ENCODE peak calls at places on chromosomes 6 and 20, in six cellular contexts. Q is tibial nerve, C is fibroblast of lung, Z is upper lobe of right lung, T is left lung, W is tibial artery. R is an unnamed sample.

GRCh38 chr20:63738687-63739128 is 868 bp upstream of the SLC2A4RG start:
- DNase-seq in Q (peak; percentile 31), C (peak; percentile 28), Z (peak; percentile 89), T (peak; percentile 91), W (peak; percentile 58), R (no peak)

GRCh38 chr6:26197736-26198625 is 110.8 kb downstream of the HFE start:
- DNase-seq in Q (no peak), C (peak; percentile 39), Z (no peak), T (no peak), W (no peak), R (no peak)

GRCh38 chr6:80742481-80742880 is 636.0 kb downstream of the BCKDHB start:
- DNase-seq in Q (no peak), C (peak; percentile 62), Z (no peak), T (no peak), W (no peak), R (no peak)

GRCh38 chr20:62488470-62488869 is 12.7 kb upstream of the GATA5 start:
- DNase-seq in Q (no peak), C (no peak), Z (no peak), T (no peak), W (no peak), R (no peak)

GRCh38 chr6:135428078-135428477 is 69.5 kb downstream of the AHI1 start:
- DNase-seq in Q (no peak), C (no peak), Z (no peak), T (no peak), W (no peak), R (no peak)

GRCh38 chr20:33037456-33037855 is 6.0 kb downstream of the BPIFB6 start:
- DNase-seq in Q (no peak), C (no peak), Z (no peak), T (no peak), W (no peak), R (no peak)

GRCh38 chr20:63898882-63899558 is 4.1 kb downstream of the DNAJC5 start:
- DNase-seq in Q (no peak), C (no peak), Z (no peak), T (peak; percentile 87), W (no peak), R (no peak)

GRCh38 chr6:39758905-39759605 is 33.1 kb upstream of the DAAM2 start:
- DNase-seq in Q (no peak), C (no peak), Z (no peak), T (no peak), W (no peak), R (no peak)

GRCh38 chr6:132202569-132202968 is 198.7 kb downstream of the MOXD1 start:
- DNase-seq in Q (peak; percentile 33), C (peak; percentile 93), Z (no peak), T (no peak), W (no peak), R (no peak)

GRCh38 chr6:129599467-129599866 is 110.5 kb downstream of the ARHGAP18 start:
- DNase-seq in Q (no peak), C (no peak), Z (no peak), T (no peak), W (no peak), R (no peak)

GRCh38 chr20:46940616-46941015 is 46.0 kb downstream of the EYA2 start:
- DNase-seq in Q (no peak), C (no peak), Z (no peak), T (no peak), W (no peak), R (no peak)

GRCh38 chr20:34525709-34526416 is 9.6 kb downstream of the DYNLRB1 start:
- DNase-seq in Q (peak; percentile 69), C (peak; percentile 98), Z (peak; percentile 80), T (peak; percentile 83), W (peak; percentile 85), R (no peak)

GRCh38 chr20:59438201-59438600 is 137.8 kb downstream of the EDN3 start:
- DNase-seq in Q (no peak), C (no peak), Z (no peak), T (no peak), W (no peak), R (no peak)

GRCh38 chr20:45860573-45861011 is 3.2 kb downstream of the ZSWIM3 start:
- DNase-seq in Q (no peak), C (no peak), Z (no peak), T (no peak), W (no peak), R (no peak)

GRCh38 chr6:100493206-100493888 is 28.6 kb upstream of the SIM1 start:
- DNase-seq in Q (no peak), C (no peak), Z (no peak), T (no peak), W (no peak), R (no peak)

GRCh38 chr6:107653183-107653580 is 163.3 kb downstream of the SOBP start:
- DNase-seq in Q (no peak), C (no peak), Z (no peak), T (no peak), W (no peak), R (no peak)

GRCh38 chr6:26457407-26457795 is 354 bp upstream of the BTN2A1 start:
- DNase-seq in Q (no peak), C (no peak), Z (no peak), T (no peak), W (no peak), R (no peak)

GRCh38 chr20:17614812-17615644 is 45.2 kb downstream of the DSTN start:
- DNase-seq in Q (no peak), C (no peak), Z (peak; percentile 64), T (peak; percentile 73), W (peak; percentile 37), R (no peak)

GRCh38 chr6:52183131-52183530 is 3.0 kb upstream of the IL17A start:
- DNase-seq in Q (no peak), C (no peak), Z (no peak), T (no peak), W (no peak), R (no peak)

GRCh38 chr6:84853901-84854300 is 89.5 kb upstream of the TBX18 start:
- DNase-seq in Q (no peak), C (peak; percentile 36), Z (no peak), T (no peak), W (no peak), R (no peak)

GRCh38 chr6:5135783-5136376 is 50.7 kb downstream of the PPP1R3G start:
- DNase-seq in Q (peak; percentile 35), C (peak; percentile 28), Z (no peak), T (no peak), W (no peak), R (no peak)

GRCh38 chr6:52493669-52494068 is 73.5 kb downstream of the EFHC1 start:
- DNase-seq in Q (no peak), C (no peak), Z (no peak), T (no peak), W (no peak), R (no peak)

GRCh38 chr6:103122766-103123601 is 1729.5 kb downstream of the GRIK2 start:
- DNase-seq in Q (no peak), C (peak; percentile 14), Z (peak; percentile 75), T (peak; percentile 33), W (no peak), R (no peak)

GRCh38 chr6:47335456-47335855 is 25.8 kb upstream of the TNFRSF21 start:
- DNase-seq in Q (peak; percentile 10), C (no peak), Z (no peak), T (no peak), W (no peak), R (no peak)

GRCh38 chr6:38387994-38388393 is 251.7 kb downstream of the BTBD9 start:
- DNase-seq in Q (peak; percentile 14), C (peak; percentile 84), Z (no peak), T (no peak), W (no peak), R (no peak)

GRCh38 chr20:47246061-47246460 is 110.4 kb downstream of the ZMYND8 start:
- DNase-seq in Q (no peak), C (no peak), Z (no peak), T (no peak), W (no peak), R (no peak)

GRCh38 chr6:12313311-12313991 is 23.3 kb downstream of the EDN1 start:
- DNase-seq in Q (no peak), C (no peak), Z (no peak), T (no peak), W (no peak), R (no peak)

GRCh38 chr20:31446084-31446819 is 5.8 kb downstream of the DEFB123 start:
- DNase-seq in Q (no peak), C (no peak), Z (no peak), T (no peak), W (no peak), R (no peak)
- H3K9me3 ChIP-seq in Q (peaks cover 6% of the 10 kb centered on the region), C (no peaks in the 10 kb centered on the region), Z (no peaks in the 10 kb centered on the region), T (no peaks in the 10 kb centered on the region), W (no peaks in the 10 kb centered on the region), R (no peaks in the 10 kb centered on the region)

DNA sequence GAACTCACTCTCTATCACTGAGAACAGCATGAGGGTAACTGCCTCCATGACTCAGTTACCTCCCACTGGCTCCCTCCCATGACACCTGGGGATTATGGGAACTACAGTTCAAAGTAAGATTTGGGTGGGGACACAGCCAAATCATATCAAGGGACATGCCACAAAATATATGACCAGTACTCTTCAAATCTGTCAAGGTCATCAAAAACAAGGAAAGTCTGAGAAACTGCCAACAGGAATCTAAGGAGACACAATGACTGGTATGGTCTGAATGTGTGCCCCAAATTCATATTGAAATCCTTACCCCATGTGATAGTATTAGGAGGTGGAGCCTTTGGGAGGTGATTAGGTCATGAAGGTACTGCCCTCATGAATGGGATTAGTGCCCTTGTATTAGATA is 258.8 kb downstream of the TPBG start:
- DNase-seq in Q (no peak), C (no peak), Z (no peak), T (no peak), W (no peak), R (no peak)
- H3K27ac ChIP-seq in Q (no peak overlapping the region), C (no peak overlapping the region), Z (no peak overlapping the region), T (no peak overlapping the region), W (no peak overlapping the region), R (no peak overlapping the region)

GRCh38 chr6:157646012-157646411 is 177.0 kb upstream of the SNX9 start:
- DNase-seq in Q (no peak), C (no peak), Z (no peak), T (no peak), W (no peak), R (no peak)

GRCh38 chr6:157645201-157645795 is 177.7 kb upstream of the SNX9 start:
- DNase-seq in Q (no peak), C (no peak), Z (no peak), T (no peak), W (no peak), R (no peak)

GRCh38 chr6:157641837-157642236 is 181.2 kb upstream of the SNX9 start:
- DNase-seq in Q (no peak), C (no peak), Z (no peak), T (no peak), W (no peak), R (no peak)

GRCh38 chr6:157642736-157643135 is 180.3 kb upstream of the SNX9 start:
- DNase-seq in Q (no peak), C (no peak), Z (no peak), T (no peak), W (no peak), R (no peak)

GRCh38 chr6:157644043-157644810 is 178.8 kb upstream of the SNX9 start:
- DNase-seq in Q (no peak), C (peak; percentile 37), Z (no peak), T (no peak), W (peak; percentile 40), R (peak; percentile 41)
- TF ChIP-seq CTCF in Q (peak; percentile 7), C (peak; percentile 31), Z (no peak), T (no peak), W (peak; percentile 32), R (no peak)

DNA sequence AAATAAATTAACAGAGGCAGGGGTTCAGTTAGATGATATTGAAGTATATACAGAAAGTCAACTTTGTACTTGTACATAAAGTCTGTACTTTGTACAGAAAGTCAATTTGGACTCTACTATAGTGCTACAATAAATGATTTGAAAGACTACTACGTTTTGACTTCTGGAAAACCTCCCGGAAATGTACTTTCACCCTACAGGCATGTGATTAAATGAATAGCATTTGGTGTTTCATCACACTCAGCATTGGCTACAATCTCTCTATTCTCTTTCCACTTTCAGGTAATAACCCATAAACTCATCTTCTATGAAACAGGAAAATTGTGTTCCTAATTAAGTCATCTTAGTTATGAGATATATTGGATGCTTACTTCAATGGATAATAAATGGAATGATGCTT is 25.6 kb upstream of the MC3R start:
- DNase-seq in Q (no peak), C (no peak), Z (no peak), T (no peak), W (no peak), R (no peak)
- H3K9me3 ChIP-seq in Q (peaks cover 14% of the 10 kb centered on the region), C (no peaks in the 10 kb centered on the region), Z (no peaks in the 10 kb centered on the region), T (peaks cover 10% of the 10 kb centered on the region), W (no peaks in the 10 kb centered on the region), R (peaks cover 7% of the 10 kb centered on the region)